ENCODE peak calls at places on chromosomes 4 and X, in nine cellular contexts. R is fibroblast of lung, D is A673, W is psoas muscle, I is H1, H is HCT116, F is stomach, T is Peyer's patch, Q is K562. Y is an unnamed sample.

GRCh38 chrX:38880460-38880859 is 79.2 kb downstream of the MID1IP1 start:
- DNase-seq in R (peak; percentile 67), D (no peak), W (no peak), I (no peak), H (no peak), F (no peak), T (no peak), Q (peak; percentile 26), Y (no peak)

GRCh38 chr4:102789317-102789717 is 28.5 kb upstream of the MANBA start:
- DNase-seq in R (peak; percentile 67), D (no peak), W (no peak), I (no peak), H (no peak), F (no peak), T (no peak), Q (peak; percentile 47), Y (no peak)

GRCh38 chr4:165945991-165946390 is 73.0 kb downstream of the TLL1 start:
- DNase-seq in R (no peak), D (no peak), W (no peak), I (no peak), H (no peak), F (no peak), T (no peak), Q (no peak), Y (no peak)

GRCh38 chr4:3290889-3291321 is 1.9 kb upstream of the RGS12 start:
- DNase-seq in R (no peak), D (no peak), W (no peak), I (no peak), H (no peak), F (peak; percentile 17), T (no peak), Q (no peak), Y (no peak)

GRCh38 chr4:76984127-76984526 is 34.6 kb downstream of the SEPTIN11 start:
- DNase-seq in R (peak; percentile 59), D (peak; percentile 76), W (no peak), I (no peak), H (no peak), F (no peak), T (no peak), Q (peak; percentile 22), Y (no peak)

GRCh38 chr4:23788460-23788859 is 101.4 kb downstream of the PPARGC1A start:
- DNase-seq in R (peak; percentile 56), D (no peak), W (no peak), I (no peak), H (no peak), F (peak; percentile 34), T (no peak), Q (no peak), Y (no peak)

GRCh38 chr4:64625438-64625837 is 216.2 kb upstream of the TECRL start:
- DNase-seq in R (no peak), D (no peak), W (no peak), I (no peak), H (no peak), F (no peak), T (no peak), Q (no peak), Y (no peak)

GRCh38 chr4:25878676-25879075 is 15.9 kb upstream of the SEL1L3 start:
- DNase-seq in R (no peak), D (no peak), W (no peak), I (no peak), H (no peak), F (no peak), T (peak; percentile 63), Q (no peak), Y (no peak)

GRCh38 chr4:25786497-25787065 is 76.2 kb downstream of the SEL1L3 start:
- DNase-seq in R (peak; percentile 47), D (no peak), W (no peak), I (no peak), H (no peak), F (no peak), T (no peak), Q (no peak), Y (no peak)

GRCh38 chr4:139030614-139031235 is 15.1 kb downstream of the NOCT start:
- DNase-seq in R (peak; percentile 67), D (peak; percentile 86), W (peak; percentile 51), I (peak; percentile 78), H (peak; percentile 61), F (peak; percentile 79), T (peak; percentile 61), Q (peak; percentile 85), Y (peak; percentile 87)

GRCh38 chr4:75844151-75844662 is 58.0 kb downstream of the PPEF2 start:
- DNase-seq in R (peak; percentile 96), D (no peak), W (no peak), I (no peak), H (no peak), F (no peak), T (no peak), Q (no peak), Y (no peak)

GRCh38 chr4:187006189-187006618 is 282.5 kb upstream of the FAT1 start:
- DNase-seq in R (peak; percentile 69), D (no peak), W (no peak), I (no peak), H (no peak), F (no peak), T (no peak), Q (no peak), Y (no peak)

GRCh38 chrX:81174286-81174685 is 27.4 kb downstream of the HMGN5 start:
- DNase-seq in R (peak; percentile 6), D (peak; percentile 31), W (no peak), I (no peak), H (no peak), F (no peak), T (no peak), Q (peak; percentile 9), Y (no peak)

GRCh38 chr4:35494955-35495354 is 749.4 kb downstream of the ARAP2 start:
- DNase-seq in R (no peak), D (no peak), W (no peak), I (no peak), H (no peak), F (no peak), T (no peak), Q (no peak), Y (no peak)

GRCh38 chr4:8427761-8428287 is 12.7 kb downstream of the ACOX3 start:
- DNase-seq in R (peak; percentile 68), D (peak; percentile 12), W (no peak), I (no peak), H (no peak), F (no peak), T (peak; percentile 28), Q (peak; percentile 21), Y (no peak)

GRCh38 chr4:101081695-101082369 is 265.5 kb downstream of the PPP3CA start:
- DNase-seq in R (no peak), D (peak; percentile 24), W (no peak), I (no peak), H (no peak), F (no peak), T (no peak), Q (no peak), Y (no peak)

GRCh38 chr4:169159614-169160013 is 111.1 kb downstream of the SH3RF1 start:
- DNase-seq in R (peak; percentile 90), D (peak; percentile 60), W (no peak), I (no peak), H (no peak), F (no peak), T (no peak), Q (no peak), Y (no peak)

GRCh38 chr4:19164334-19164733 is 1087.4 kb upstream of the SLIT2 start:
- DNase-seq in R (no peak), D (no peak), W (no peak), I (no peak), H (no peak), F (no peak), T (no peak), Q (no peak), Y (no peak)

GRCh38 chr4:112031712-112032328 is 113.4 kb upstream of the FAM241A start:
- DNase-seq in R (peak; percentile 41), D (peak; percentile 76), W (no peak), I (no peak), H (peak; percentile 48), F (no peak), T (no peak), Q (peak; percentile 58), Y (peak; percentile 18)

GRCh38 chrX:50049228-50049627 is 126.8 kb downstream of the CLCN5 start:
- DNase-seq in R (no peak), D (no peak), W (no peak), I (no peak), H (no peak), F (no peak), T (no peak), Q (no peak), Y (no peak)

GRCh38 chr4:41935652-41936021 is 408 bp downstream of the TMEM33 start:
- DNase-seq in R (no peak), D (peak; percentile 35), W (no peak), I (no peak), H (peak; percentile 4), F (no peak), T (no peak), Q (peak; percentile 59), Y (no peak)

GRCh38 chr4:74056114-74056857 is 17.8 kb upstream of the CXCL3 start:
- DNase-seq in R (peak; percentile 57), D (peak; percentile 48), W (no peak), I (no peak), H (peak; percentile 76), F (no peak), T (no peak), Q (peak; percentile 78), Y (no peak)

GRCh38 chr4:175421506-175421905 is 390.6 kb downstream of the GPM6A start:
- DNase-seq in R (peak; percentile 74), D (no peak), W (no peak), I (no peak), H (no peak), F (no peak), T (no peak), Q (no peak), Y (no peak)
- H3K27ac ChIP-seq in R (no peak overlapping the region), D (no peak overlapping the region), W (no peak overlapping the region), I (no peak overlapping the region), H (no peak overlapping the region), F (no peak overlapping the region), T (no peak overlapping the region), Q (no peak overlapping the region), Y (no peak overlapping the region)

DNA sequence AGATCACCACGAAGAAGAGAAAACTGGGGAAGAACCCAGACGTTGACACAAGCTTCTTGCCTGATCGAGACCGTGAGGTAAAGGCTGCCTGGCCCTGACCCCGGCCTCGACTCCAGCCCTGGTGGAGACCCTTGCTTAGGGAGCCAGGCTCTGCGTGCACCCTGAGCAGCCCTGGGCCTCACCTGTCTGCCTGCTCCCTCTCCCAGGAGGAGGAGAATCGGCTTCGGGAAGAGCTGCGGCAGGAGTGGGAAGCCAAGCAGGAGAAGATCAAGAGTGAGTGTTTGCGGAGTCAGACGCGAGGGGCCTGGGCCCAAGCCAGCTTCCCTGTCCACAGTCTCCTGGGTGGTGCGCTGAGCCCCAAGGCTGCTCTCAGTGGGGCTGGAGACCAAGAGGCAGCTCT is 4.5 kb downstream of the FAM50A start:
- DNase-seq in R (no peak), D (no peak), W (no peak), I (no peak), H (no peak), F (no peak), T (no peak), Q (no peak), Y (no peak)
- H3K9me3 ChIP-seq in R (no peaks in the 10 kb centered on the region), D (no peaks in the 10 kb centered on the region), W (no peaks in the 10 kb centered on the region), I (no peaks in the 10 kb centered on the region), H (no peaks in the 10 kb centered on the region), F (no peaks in the 10 kb centered on the region), T (no peaks in the 10 kb centered on the region), Q (no peaks in the 10 kb centered on the region), Y (no peaks in the 10 kb centered on the region)

GRCh38 chr4:55528495-55528894 is 18.2 kb downstream of the CLOCK start:
- DNase-seq in R (no peak), D (no peak), W (no peak), I (no peak), H (no peak), F (no peak), T (no peak), Q (no peak), Y (no peak)
- H3K4me3 ChIP-seq in R (no peak overlapping the region), D (no peak overlapping the region), W (no peak overlapping the region), I (no peak overlapping the region), H (no peak overlapping the region), F (no peak overlapping the region), T (no peak overlapping the region), Q (no peak overlapping the region), Y (no peak overlapping the region)

GRCh38 chr4:123416462-123416861 is 19.9 kb downstream of the SPRY1 start:
- DNase-seq in R (no peak), D (no peak), W (no peak), I (no peak), H (no peak), F (no peak), T (no peak), Q (no peak), Y (no peak)
- H3K27ac ChIP-seq in R (no peak overlapping the region), D (no peak overlapping the region), W (no peak overlapping the region), I (peak overlapping the region; percentile 59), H (no peak overlapping the region), F (peak overlapping the region; percentile 1), T (no peak overlapping the region), Q (peak overlapping the region; percentile 4), Y (no peak overlapping the region)